ENCODE peak calls at places on chromosomes 16 and 17, in four cellular contexts. G, F, Z and R are unnamed samples.

GRCh38 chr17:80970044-80970761 is 21.4 kb upstream of the CHMP6 start:
- DNase-seq in G (no peak), F (no peak), Z (peak), R (peak)

GRCh38 chr16:67447508-67448076 is 16.7 kb downstream of the HSD11B2 start:
- DNase-seq in G (peak), F (peak), Z (peak), R (no peak)

GRCh38 chr16:57115504-57116182 is 23.3 kb downstream of the CPNE2 start:
- DNase-seq in G (peak), F (no peak), Z (no peak), R (no peak)

GRCh38 chr17:35117984-35118383 is 1.7 kb downstream of the RAD51D start:
- DNase-seq in G (peak), F (no peak), Z (no peak), R (no peak)

GRCh38 chr17:21169496-21169895 is 42.7 kb downstream of the DHRS7B start:
- DNase-seq in G (no peak), F (no peak), Z (no peak), R (no peak)

GRCh38 chr17:37131670-37132620 is 183.2 kb downstream of the AATF start:
- DNase-seq in G (no peak), F (no peak), Z (no peak), R (no peak)

GRCh38 chr17:51611585-51611984 is 351.2 kb downstream of the UTP18 start:
- DNase-seq in G (no peak), F (no peak), Z (no peak), R (no peak)

GRCh38 chr17:55872374-55872773 is 121.5 kb downstream of the PCTP start:
- DNase-seq in G (no peak), F (no peak), Z (no peak), R (no peak)

GRCh38 chr17:2591040-2591640 is 2.3 kb upstream of the PAFAH1B1 start:
- DNase-seq in G (no peak), F (no peak), Z (no peak), R (no peak)

GRCh38 chr16:83849434-83849833 is 41.7 kb downstream of the HSBP1 start:
- DNase-seq in G (no peak), F (no peak), Z (no peak), R (no peak)

GRCh38 chr17:42305543-42306384 is 17.5 kb downstream of the STAT5A start:
- DNase-seq in G (no peak), F (no peak), Z (no peak), R (no peak)

GRCh38 chr16:88357306-88358032 is 25.3 kb upstream of the ZNF469 start:
- DNase-seq in G (no peak), F (no peak), Z (no peak), R (no peak)

GRCh38 chr16:56298948-56299602 is 107.8 kb downstream of the GNAO1 start:
- DNase-seq in G (no peak), F (no peak), Z (no peak), R (no peak)

GRCh38 chr16:3654249-3654991 is at the start of gene DNASE1:
- DNase-seq in G (peak), F (peak), Z (peak), R (peak)

GRCh38 chr16:28027055-28027454 is 36.5 kb downstream of the GSG1L start:
- DNase-seq in G (no peak), F (no peak), Z (no peak), R (no peak)

GRCh38 chr17:76132574-76133338 is 8.3 kb downstream of the FOXJ1 start:
- DNase-seq in G (no peak), F (peak), Z (peak), R (peak)

GRCh38 chr17:303161-303560 is 49.4 kb downstream of the RPH3AL start:
- DNase-seq in G (no peak), F (no peak), Z (no peak), R (no peak)

GRCh38 chr16:84699147-84699711 is 571 bp upstream of the USP10 start:
- DNase-seq in G (no peak), F (no peak), Z (no peak), R (no peak)

GRCh38 chr16:55543470-55543869 is 23.0 kb upstream of the CAPNS2 start:
- DNase-seq in G (peak), F (no peak), Z (no peak), R (peak)

GRCh38 chr17:9116311-9116820 is 95.1 kb downstream of the NTN1 start:
- DNase-seq in G (no peak), F (no peak), Z (no peak), R (no peak)

GRCh38 chr17:58156839-58157803 is 8.9 kb downstream of the OR4D1 start:
- DNase-seq in G (no peak), F (peak), Z (peak), R (peak)

GRCh38 chr17:76139801-76140660 is 1.0 kb downstream of the FOXJ1 start:
- DNase-seq in G (no peak), F (peak), Z (peak), R (peak)

GRCh38 chr17:61583242-61583641 is 7.8 kb downstream of the NACA2 start:
- DNase-seq in G (peak), F (no peak), Z (no peak), R (peak)

GRCh38 chr17:73293031-73293430 is 18.8 kb downstream of the CDC42EP4 start:
- DNase-seq in G (no peak), F (no peak), Z (peak), R (no peak)

GRCh38 chr17:55926276-55926995 is 175.6 kb downstream of the PCTP start:
- DNase-seq in G (no peak), F (no peak), Z (peak), R (peak)

GRCh38 chr16:10156111-10156510 is 26.1 kb downstream of the GRIN2A start:
- DNase-seq in G (no peak), F (no peak), Z (no peak), R (no peak)

GRCh38 chr17:63704259-63704576 is 4.3 kb upstream of the LIMD2 start:
- DNase-seq in G (no peak), F (no peak), Z (no peak), R (no peak)

GRCh38 chr16:82082543-82083244 is 47.6 kb downstream of the HSD17B2 start:
- DNase-seq in G (peak), F (no peak), Z (no peak), R (peak)

GRCh38 chr16:20763461-20764232 is at the start of gene ACSM3:
- DNase-seq in G (peak), F (peak), Z (peak), R (peak)

GRCh38 chr17:64037180-64037579 is 16.7 kb upstream of the ICAM2 start:
- DNase-seq in G (no peak), F (no peak), Z (no peak), R (no peak)

GRCh38 chr17:29383687-29384086 is 6.5 kb upstream of the TAOK1 start:
- DNase-seq in G (peak), F (no peak), Z (no peak), R (no peak)

GRCh38 chr16:74521691-74522090 is 85.2 kb downstream of the GLG1 start:
- DNase-seq in G (peak), F (no peak), Z (no peak), R (peak)

GRCh38 chr16:67432491-67432890 is 1.6 kb downstream of the HSD11B2 start:
- DNase-seq in G (no peak), F (no peak), Z (no peak), R (no peak)

GRCh38 chr17:58082870-58083490 is at the start of gene DYNLL2:
- DNase-seq in G (peak), F (peak), Z (peak), R (peak)

GRCh38 chr17:58913971-58914769 is 158.5 kb downstream of the PPM1E start:
- DNase-seq in G (peak), F (no peak), Z (no peak), R (no peak)

GRCh38 chr16:65121870-65122723 is at the start of gene CDH11:
- DNase-seq in G (peak), F (peak), Z (peak), R (peak)

GRCh38 chr17:10099051-10099571 is 99.3 kb downstream of the GAS7 start:
- DNase-seq in G (peak), F (no peak), Z (no peak), R (no peak)

GRCh38 chr17:50687200-50688066 is 20.3 kb downstream of the ANKRD40 start:
- DNase-seq in G (no peak), F (no peak), Z (peak), R (peak)

GRCh38 chr16:89444151-89444723 is 46.1 kb downstream of the ANKRD11 start:
- DNase-seq in G (no peak), F (no peak), Z (no peak), R (no peak)

GRCh38 chr16:87198881-87199280 is 118.3 kb downstream of the C16orf95 start:
- DNase-seq in G (no peak), F (no peak), Z (no peak), R (no peak)
- H4K5ac ChIP-seq in G (peak), F (no peak), Z (no peak), R (no peak)

GRCh38 chr17:17186551-17187505 is 19.3 kb downstream of the PLD6 start:
- DNase-seq in G (no peak), F (no peak), Z (no peak), R (peak)
- H2BK5ac ChIP-seq in G (no peak), F (no peak), Z (no peak), R (no peak)

GRCh38 chr17:79671387-79671752 is 59.4 kb upstream of the ENPP7 start:
- DNase-seq in G (no peak), F (no peak), Z (no peak), R (peak)
- H3K56ac ChIP-seq in G (no peak), F (no peak), Z (no peak), R (no peak)

GRCh38 chr17:43405861-43406260 is 7.1 kb downstream of the ARL4D start:
- DNase-seq in G (no peak), F (no peak), Z (no peak), R (no peak)
- H4K5ac ChIP-seq in G (no peak), F (no peak), Z (no peak), R (no peak)

DNA sequence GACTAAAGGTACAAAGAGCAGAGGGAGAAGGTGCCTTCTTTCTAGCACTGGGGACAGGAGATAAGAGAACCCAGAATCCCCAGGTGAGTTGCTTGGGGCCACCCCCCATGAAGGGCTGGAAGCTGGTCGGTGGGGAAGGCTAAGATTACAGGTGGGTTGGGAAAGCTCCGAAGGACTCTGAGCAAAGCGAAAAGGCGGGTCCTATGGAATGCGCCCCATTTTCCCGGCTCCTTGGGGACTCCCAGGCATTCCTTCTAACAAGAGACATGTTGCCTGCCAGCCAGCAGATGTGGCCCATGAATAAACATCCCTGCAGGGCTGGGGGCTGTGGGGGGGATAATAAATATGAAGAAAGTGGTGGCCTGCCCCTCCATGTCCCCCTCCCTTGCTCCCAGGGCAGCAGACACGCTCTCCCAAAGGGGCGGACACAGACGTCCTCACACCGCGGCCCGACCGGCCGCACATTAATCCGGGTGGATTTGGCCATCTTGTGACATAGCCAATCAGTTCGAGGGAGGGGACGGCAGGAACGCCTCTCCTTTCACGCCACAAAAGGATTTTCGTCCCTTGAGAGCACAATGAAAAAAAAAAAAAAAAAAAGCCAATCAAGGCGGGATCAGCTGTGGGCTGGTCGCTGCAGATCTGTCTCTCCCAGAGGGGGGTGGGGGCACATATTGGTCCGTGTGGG is 98.5 kb downstream of the SOX9 start:
- DNase-seq in G (no peak), F (peak), Z (peak), R (peak)
- H2BK5ac ChIP-seq in G (no peak), F (no peak), Z (no peak), R (no peak)